ENCODE peak calls at places on chromosomes 6 and 20, in ten cellular contexts. Y is A549; C is ELR; D is HS-5; N is NCI-H146; V is NCI-H748 treated with DMSO at 0.1 percent for 48 hours; T is activated naive CD4-positive, alpha-beta T cell treated with anti-CD3 and anti-CD28 coated beads, Interleukin-2, amount 10 ng/mL, durations not matched to agents 7 days and 5 days; L is iPS-NIHi11; H is neural progenitor cell; R is progenitor cell of endocrine pancreas. M is an unnamed sample.

GRCh38 chr6:235763-236360 is 56.4 kb upstream of the DUSP22 start:
- DNase-seq in V (no peak), C (peak; percentile 31), Y (no peak), N (no peak), D (no peak), L (no peak), R (no peak), T (peak; percentile 62), H (peak; percentile 34), M (peak; percentile 25)

GRCh38 chr20:47232518-47232917 is 124.0 kb downstream of the ZMYND8 start:
- DNase-seq in T (no peak), Y (no peak), C (no peak), L (no peak), V (no peak), R (no peak), H (no peak), N (no peak), D (no peak), M (no peak)

GRCh38 chr6:165658395-165659058 is 4.5 kb downstream of the PDE10A start:
- DNase-seq in V (no peak), N (no peak), H (no peak), D (no peak), Y (no peak), R (no peak), L (no peak), T (no peak), C (no peak), M (no peak)

GRCh38 chr6:2792330-2792729 is 27.1 kb downstream of the WRNIP1 start:
- DNase-seq in N (no peak), V (no peak), R (no peak), D (no peak), T (no peak), C (peak; percentile 67), H (no peak), L (no peak), Y (no peak), M (no peak)

GRCh38 chr6:145815351-145815772 is 767 bp upstream of the FBXO30 start:
- DNase-seq in H (no peak), V (peak; percentile 6), Y (no peak), N (peak; percentile 73), C (peak; percentile 52), D (no peak), T (no peak), R (no peak), L (peak; percentile 56), M (peak; percentile 66)

GRCh38 chr6:43078651-43079050 is 2.5 kb downstream of the PTK7 start:
- DNase-seq in L (no peak), N (no peak), T (no peak), D (no peak), H (no peak), V (no peak), R (no peak), C (peak; percentile 26), Y (no peak), M (peak; percentile 50)

GRCh38 chr20:63453029-63453523 is 19.4 kb downstream of the KCNQ2 start:
- DNase-seq in D (no peak), T (peak; percentile 38), V (no peak), C (no peak), N (peak; percentile 27), R (no peak), L (peak; percentile 72), Y (peak; percentile 53), H (no peak), M (no peak)

GRCh38 chr20:21183722-21184121 is 57.8 kb downstream of the KIZ start:
- DNase-seq in T (no peak), N (no peak), L (no peak), Y (peak; percentile 9), D (no peak), C (peak; percentile 46), R (no peak), V (no peak), H (no peak), M (peak; percentile 67)

GRCh38 chr6:154319231-154319858 is 37.3 kb downstream of the IPCEF1 start:
- DNase-seq in V (peak; percentile 49), H (no peak), N (peak; percentile 39), L (no peak), R (no peak), C (peak; percentile 57), Y (no peak), T (no peak), D (peak; percentile 59), M (peak; percentile 65)

GRCh38 chr20:35901678-35902544 is 52.4 kb downstream of the SCAND1 start:
- DNase-seq in R (no peak), V (no peak), D (peak; percentile 81), T (no peak), L (no peak), Y (peak; percentile 76), C (peak; percentile 96), H (no peak), N (no peak), M (peak; percentile 91)

GRCh38 chr6:26604797-26605196 is 8.0 kb downstream of the ABT1 start:
- DNase-seq in H (no peak), L (no peak), C (no peak), V (no peak), Y (no peak), N (no peak), D (no peak), R (no peak), T (no peak), M (no peak)

GRCh38 chr6:113755449-113756289 is 101.5 kb upstream of the MARCKS start:
- DNase-seq in V (no peak), Y (no peak), R (no peak), T (no peak), C (no peak), L (no peak), N (no peak), D (no peak), H (no peak), M (no peak)

GRCh38 chr20:62995898-62996595 is 10.7 kb downstream of the BHLHE23 start:
- DNase-seq in T (no peak), C (no peak), H (no peak), L (no peak), Y (no peak), N (no peak), V (no peak), D (no peak), R (no peak), M (no peak)

GRCh38 chr6:34056301-34056700 is 89.6 kb downstream of the GRM4 start:
- DNase-seq in Y (peak; percentile 27), D (no peak), L (peak; percentile 94), H (peak; percentile 93), V (no peak), N (no peak), R (no peak), C (peak; percentile 52), T (peak; percentile 27), M (peak; percentile 87)